ENCODE peak calls at places on chromosomes 2 and 18, in seven cellular contexts. J, P, S, T, L, K and C are unnamed samples.

GRCh38 chr2:59171019-59171418 is 929.9 kb upstream of the FANCL start:
- DNase-seq in J (no peak), P (no peak), S (no peak), T (no peak), L (no peak), K (no peak), C (no peak)

GRCh38 chr2:96147593-96148201 is 2.5 kb upstream of the DUSP2 start:
- DNase-seq in J (no peak), P (no peak), S (no peak), T (no peak), L (no peak), K (no peak), C (peak)

GRCh38 chr2:68832161-68832869 is 38.9 kb downstream of the BMP10 start:
- DNase-seq in J (no peak), P (no peak), S (peak), T (no peak), L (peak), K (no peak), C (no peak)

GRCh38 chr2:140465301-140465700 is 1665.5 kb downstream of the LRP1B start:
- DNase-seq in J (no peak), P (peak), S (no peak), T (no peak), L (no peak), K (no peak), C (no peak)

GRCh38 chr2:20595439-20596192 is 55.3 kb downstream of the HS1BP3 start:
- DNase-seq in J (peak), P (no peak), S (peak), T (peak), L (peak), K (no peak), C (peak)

GRCh38 chr2:38076250-38076709 is 329 bp upstream of the CYP1B1 start:
- DNase-seq in J (peak), P (peak), S (peak), T (peak), L (peak), K (no peak), C (peak)

GRCh38 chr2:171403181-171403580 is 30.6 kb downstream of the METTL8 start:
- DNase-seq in J (no peak), P (no peak), S (peak), T (no peak), L (no peak), K (no peak), C (no peak)

GRCh38 chr2:28276076-28276618 is 116.5 kb upstream of the FOSL2 start:
- DNase-seq in J (no peak), P (no peak), S (peak), T (no peak), L (no peak), K (no peak), C (no peak)

GRCh38 chr2:141386168-141386567 is 744.6 kb downstream of the LRP1B start:
- DNase-seq in J (no peak), P (no peak), S (no peak), T (no peak), L (no peak), K (no peak), C (no peak)

GRCh38 chr2:37569986-37570688 is 101.3 kb downstream of the CDC42EP3 start:
- DNase-seq in J (no peak), P (no peak), S (no peak), T (no peak), L (no peak), K (no peak), C (no peak)

GRCh38 chr2:167144179-167144898 is 256.1 kb downstream of the XIRP2 start:
- DNase-seq in J (no peak), P (no peak), S (peak), T (no peak), L (no peak), K (no peak), C (no peak)

GRCh38 chr18:5895300-5895885 is at the start of gene TMEM200C:
- DNase-seq in J (no peak), P (peak), S (no peak), T (peak), L (no peak), K (no peak), C (no peak)

GRCh38 chr2:71130325-71131260 is at the start of gene MPHOSPH10:
- DNase-seq in J (peak), P (peak), S (peak), T (peak), L (peak), K (peak), C (peak)

GRCh38 chr18:50853863-50854271 is 25.1 kb upstream of the ME2 start:
- DNase-seq in J (peak), P (no peak), S (peak), T (no peak), L (no peak), K (no peak), C (no peak)

GRCh38 chr2:178863130-178863855 is 56.1 kb upstream of the TTN start:
- DNase-seq in J (no peak), P (no peak), S (no peak), T (no peak), L (no peak), K (no peak), C (no peak)

GRCh38 chr18:26574958-26575864 is 26.9 kb upstream of the KCTD1 start:
- DNase-seq in J (peak), P (peak), S (peak), T (peak), L (peak), K (no peak), C (no peak)

GRCh38 chr2:58425368-58425767 is 184.2 kb upstream of the FANCL start:
- DNase-seq in J (no peak), P (no peak), S (no peak), T (no peak), L (no peak), K (no peak), C (no peak)

GRCh38 chr2:154338359-154338967 is 360.0 kb upstream of the KCNJ3 start:
- DNase-seq in J (no peak), P (peak), S (no peak), T (no peak), L (no peak), K (no peak), C (no peak)

GRCh38 chr18:21335927-21336488 is 94.0 kb downstream of the GREB1L start:
- DNase-seq in J (no peak), P (no peak), S (no peak), T (no peak), L (no peak), K (no peak), C (no peak)

GRCh38 chr2:98486374-98486981 is 41.8 kb downstream of the INPP4A start:
- DNase-seq in J (no peak), P (no peak), S (no peak), T (no peak), L (no peak), K (no peak), C (no peak)

GRCh38 chr2:193963472-193964119 is 1693.4 kb upstream of the SLC39A10 start:
- DNase-seq in J (no peak), P (peak), S (peak), T (no peak), L (no peak), K (no peak), C (no peak)

GRCh38 chr2:109171444-109172334 is 42.7 kb downstream of the SH3RF3 start:
- DNase-seq in J (peak), P (no peak), S (peak), T (no peak), L (no peak), K (no peak), C (no peak)

GRCh38 chr2:24973812-24974211 is 2.1 kb upstream of the DNAJC27 start:
- DNase-seq in J (no peak), P (no peak), S (no peak), T (no peak), L (no peak), K (no peak), C (no peak)

GRCh38 chr18:49071365-49071764 is 120.6 kb upstream of the SMAD7 start:
- DNase-seq in J (no peak), P (no peak), S (no peak), T (no peak), L (no peak), K (no peak), C (no peak)

GRCh38 chr2:105398522-105399206 is at the start of gene FHL2:
- DNase-seq in J (peak), P (peak), S (peak), T (peak), L (peak), K (peak), C (peak)

GRCh38 chr2:197615033-197615652 is 60.2 kb downstream of the RFTN2 start:
- DNase-seq in J (no peak), P (no peak), S (peak), T (no peak), L (no peak), K (no peak), C (no peak)

GRCh38 chr18:48739266-48740067 is 200.6 kb downstream of the CTIF start:
- DNase-seq in J (no peak), P (no peak), S (no peak), T (no peak), L (no peak), K (no peak), C (no peak)

GRCh38 chr2:99569393-99569792 is 79.6 kb upstream of the REV1 start:
- DNase-seq in J (no peak), P (no peak), S (no peak), T (no peak), L (no peak), K (no peak), C (no peak)

GRCh38 chr18:51448949-51449348 is 251.5 kb upstream of the MEX3C start:
- DNase-seq in J (no peak), P (no peak), S (no peak), T (no peak), L (no peak), K (no peak), C (no peak)

GRCh38 chr2:196610796-196611195 is 28.7 kb upstream of the CCDC150 start:
- DNase-seq in J (no peak), P (no peak), S (no peak), T (no peak), L (no peak), K (no peak), C (no peak)

GRCh38 chr2:187442778-187443177 is 5.3 kb downstream of the CALCRL start:
- DNase-seq in J (no peak), P (no peak), S (no peak), T (no peak), L (no peak), K (no peak), C (no peak)

GRCh38 chr2:100747551-100747950 is 72.4 kb upstream of the NPAS2 start:
- DNase-seq in J (no peak), P (no peak), S (peak), T (no peak), L (no peak), K (no peak), C (no peak)

GRCh38 chr18:31610841-31611240 is 19.2 kb downstream of the TTR start:
- DNase-seq in J (peak), P (peak), S (peak), T (no peak), L (no peak), K (no peak), C (no peak)

GRCh38 chr2:227880460-227880859 is 9.0 kb downstream of the DAW1 start:
- DNase-seq in J (no peak), P (no peak), S (no peak), T (no peak), L (no peak), K (no peak), C (no peak)

GRCh38 chr18:55413474-55413873 is 174.5 kb downstream of the TCF4 start:
- DNase-seq in J (no peak), P (no peak), S (peak), T (no peak), L (no peak), K (no peak), C (no peak)

GRCh38 chr2:104790901-104791495 is 62.9 kb upstream of the POU3F3 start:
- DNase-seq in J (no peak), P (peak), S (no peak), T (no peak), L (no peak), K (no peak), C (no peak)

GRCh38 chr2:101901241-101901640 is 90.5 kb upstream of the IL1R2 start:
- DNase-seq in J (no peak), P (no peak), S (no peak), T (no peak), L (no peak), K (no peak), C (no peak)

GRCh38 chr2:217510790-217511291 is 492.0 kb downstream of the TNS1 start:
- DNase-seq in J (peak), P (peak), S (peak), T (peak), L (no peak), K (peak), C (no peak)

GRCh38 chr2:67237288-67237687 is 159.8 kb upstream of the ETAA1 start:
- DNase-seq in J (no peak), P (no peak), S (no peak), T (no peak), L (no peak), K (no peak), C (no peak)

GRCh38 chr2:67234443-67234842 is 162.7 kb upstream of the ETAA1 start:
- DNase-seq in J (no peak), P (peak), S (peak), T (no peak), L (no peak), K (no peak), C (no peak)
- TF ChIP-seq CTCF in J (no peak), P (peak), S (peak), T (peak), L (peak), K (no peak), C (no peak)

GRCh38 chr2:85604568-85605339 is 2.3 kb upstream of the TMEM150A start:
- DNase-seq in J (no peak), P (no peak), S (peak), T (no peak), L (no peak), K (no peak), C (no peak)

GRCh38 chr2:85600951-85601770 is 1.3 kb downstream of the TMEM150A start:
- DNase-seq in J (no peak), P (no peak), S (no peak), T (no peak), L (no peak), K (no peak), C (no peak)

GRCh38 chr2:85601771-85602475 is 575 bp downstream of the TMEM150A start:
- DNase-seq in J (peak), P (peak), S (peak), T (peak), L (peak), K (no peak), C (no peak)

GRCh38 chr2:85600235-85600575 is 2.3 kb downstream of the TMEM150A start:
- DNase-seq in J (no peak), P (no peak), S (no peak), T (no peak), L (no peak), K (no peak), C (no peak)

DNA sequence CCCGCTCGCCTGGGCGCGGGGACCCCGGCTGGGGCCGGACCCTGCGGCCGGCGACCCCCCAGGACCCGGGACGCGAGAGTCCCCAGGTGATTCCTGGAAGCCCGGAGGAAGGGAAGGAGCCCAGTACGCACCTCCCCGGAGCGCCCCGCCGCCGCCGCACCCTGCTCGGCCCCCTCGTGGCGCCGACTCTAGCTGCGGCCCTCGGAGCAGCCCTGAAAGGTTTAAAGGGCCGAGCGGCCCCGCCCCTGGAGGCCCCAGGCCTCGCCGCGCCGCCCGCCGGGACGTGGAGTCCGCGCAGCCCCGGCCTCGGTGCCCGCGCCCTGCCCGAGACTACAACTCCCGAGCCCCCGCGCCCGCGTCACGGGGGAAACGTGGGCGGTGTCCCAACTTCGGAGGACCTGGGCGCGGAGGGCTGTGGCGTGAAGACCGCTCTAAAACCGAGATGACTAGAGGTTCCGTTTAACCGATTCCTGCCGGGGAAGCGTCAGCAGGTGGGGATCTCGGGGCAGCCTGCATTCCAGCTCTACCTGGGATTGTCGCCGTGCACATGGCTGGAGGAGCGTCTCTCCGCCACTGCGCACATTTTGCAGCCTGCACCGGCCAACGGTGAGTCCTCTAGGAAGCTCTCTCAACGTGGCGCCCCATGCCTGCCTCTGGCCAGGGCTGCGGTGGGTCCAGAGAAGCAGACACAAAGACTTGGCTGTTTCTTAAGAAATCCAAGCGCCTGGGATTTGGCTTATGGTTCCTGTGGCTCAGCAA is at the start of gene TMEM150A:
- DNase-seq in J (peak), P (peak), S (peak), T (peak), L (peak), K (peak), C (peak)
- TF ChIP-seq CTCF in J (no peak), P (peak), S (no peak), T (no peak), L (peak), K (peak), C (no peak)

GRCh38 chr2:128354731-128355470 is 36.2 kb upstream of the HS6ST1 start:
- DNase-seq in J (no peak), P (no peak), S (no peak), T (no peak), L (no peak), K (no peak), C (no peak)
- TF ChIP-seq CTCF in J (no peak), P (no peak), S (no peak), T (no peak), L (no peak), K (no peak), C (no peak)

DNA sequence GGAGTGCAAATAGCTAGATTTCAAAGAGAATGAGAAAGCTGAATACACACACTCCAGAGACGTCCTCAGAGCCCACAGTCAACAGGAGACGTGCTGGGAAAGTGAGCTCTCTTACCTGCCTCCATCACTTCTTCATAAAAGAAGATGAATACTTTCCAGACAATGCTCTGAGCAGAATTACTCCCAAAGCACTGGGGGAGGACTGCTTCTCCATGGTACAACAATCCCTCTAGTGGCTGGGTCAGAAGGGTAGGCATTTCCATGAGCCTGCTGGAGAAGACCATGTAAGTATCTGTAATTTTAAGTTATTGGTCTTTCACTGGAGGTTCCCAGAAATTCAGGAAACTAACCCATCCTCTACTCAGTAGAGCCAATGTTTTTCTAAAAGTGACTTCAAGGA is 190.3 kb downstream of the RBM43 start:
- DNase-seq in J (no peak), P (peak), S (peak), T (no peak), L (no peak), K (no peak), C (no peak)
- TF ChIP-seq CTCF in J (no peak), P (peak), S (peak), T (no peak), L (peak), K (no peak), C (no peak)

DNA sequence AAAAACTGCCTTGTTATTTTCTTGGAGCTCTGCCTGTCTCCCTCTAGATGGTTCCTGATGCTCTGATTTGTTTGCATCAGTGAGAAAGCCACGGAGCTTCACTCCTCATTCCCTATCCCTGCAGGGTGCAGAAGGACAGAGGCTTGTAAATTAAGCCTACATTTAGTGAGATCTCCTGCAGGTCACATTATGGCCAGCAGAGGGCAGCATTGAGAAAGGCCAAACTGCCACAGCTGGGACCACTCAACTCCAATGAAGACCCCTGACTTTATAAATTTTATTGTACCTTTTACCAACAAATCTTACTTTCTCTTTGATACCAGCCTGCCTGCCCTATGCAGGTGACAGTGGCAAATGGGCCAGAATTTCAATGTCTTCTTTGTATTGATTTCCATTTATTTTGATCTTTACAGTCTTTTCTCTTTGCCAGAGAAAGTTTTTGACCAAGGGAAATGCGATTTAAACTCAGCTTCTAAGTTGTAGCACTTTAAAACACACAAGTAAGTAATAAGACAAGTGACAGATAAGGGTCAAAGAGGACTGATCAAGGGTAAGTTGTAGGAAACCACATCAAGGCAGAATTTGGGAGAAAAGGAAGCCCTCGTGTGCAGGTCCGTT is 1029.1 kb upstream of the KLHL29 start:
- DNase-seq in J (peak), P (peak), S (peak), T (no peak), L (peak), K (no peak), C (peak)
- TF ChIP-seq CTCF in J (no peak), P (peak), S (peak), T (peak), L (peak), K (peak), C (peak)

GRCh38 chr2:9690716-9691498 is 60.1 kb upstream of the YWHAQ start:
- DNase-seq in J (no peak), P (no peak), S (no peak), T (no peak), L (no peak), K (no peak), C (no peak)
- TF ChIP-seq CTCF in J (no peak), P (no peak), S (no peak), T (no peak), L (no peak), K (no peak), C (no peak)

GRCh38 chr18:3236470-3236869 is 11.1 kb upstream of the MYL12A start:
- DNase-seq in J (no peak), P (no peak), S (peak), T (no peak), L (no peak), K (no peak), C (no peak)

GRCh38 chr18:3234457-3234856 is 13.1 kb upstream of the MYL12A start:
- DNase-seq in J (no peak), P (no peak), S (no peak), T (no peak), L (no peak), K (no peak), C (no peak)

GRCh38 chr18:3235846-3236245 is 11.8 kb upstream of the MYL12A start:
- DNase-seq in J (no peak), P (no peak), S (no peak), T (no peak), L (no peak), K (no peak), C (no peak)

GRCh38 chr18:3233433-3234168 is 13.8 kb upstream of the MYOM1 start:
- DNase-seq in J (no peak), P (no peak), S (no peak), T (no peak), L (no peak), K (no peak), C (no peak)

DNA sequence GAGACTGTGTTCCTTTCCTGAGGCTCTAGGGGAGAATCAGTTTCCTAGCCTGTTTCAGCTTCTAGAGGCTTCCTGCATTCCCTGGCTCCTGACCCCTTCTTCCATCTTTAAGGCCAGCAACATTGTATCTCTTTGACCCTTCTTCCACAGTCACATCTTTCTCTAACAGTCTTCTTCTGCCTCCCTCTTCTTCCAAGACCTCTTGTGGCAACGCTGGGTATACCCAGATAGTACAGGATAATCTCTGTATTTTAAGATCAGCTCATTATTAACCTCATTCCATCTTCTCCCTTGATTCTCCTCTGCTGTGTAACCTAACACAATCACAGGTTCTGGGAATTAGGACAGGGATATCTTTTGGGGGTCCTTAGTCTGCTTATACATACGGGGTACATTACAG is 8.9 kb upstream of the MYL12A start:
- DNase-seq in J (no peak), P (no peak), S (no peak), T (no peak), L (no peak), K (no peak), C (no peak)
- TF ChIP-seq CTCF in J (no peak), P (no peak), S (peak), T (no peak), L (no peak), K (no peak), C (no peak)